ENCODE peak calls at places on chromosomes 11 and 22, in five cellular contexts. A, G, P, D and I are unnamed samples.

GRCh38 chr22:28029201-28029948 is 110.3 kb upstream of the PITPNB start:
- DNase-seq in P (no peak), A (peak; percentile 35), D (no peak), G (no peak), I (no peak)

GRCh38 chr11:125315088-125315740 is 150.7 kb downstream of the PKNOX2 start:
- DNase-seq in D (no peak), P (no peak), A (peak; percentile 18), G (no peak), I (no peak)

GRCh38 chr11:130208241-130209127 is 48.9 kb downstream of the ST14 start:
- DNase-seq in A (no peak), D (no peak), P (no peak), G (peak; percentile 24), I (no peak)

GRCh38 chr11:95337175-95337957 is 106.4 kb upstream of the SESN3 start:
- DNase-seq in P (no peak), A (peak; percentile 85), G (peak; percentile 52), D (no peak), I (peak; percentile 49)

GRCh38 chr11:65502852-65503603 is 4.2 kb downstream of the MALAT1 start:
- DNase-seq in A (peak; percentile 74), G (no peak), D (no peak), P (no peak), I (no peak)

GRCh38 chr11:73223998-73224730 is 6.1 kb downstream of the P2RY2 start:
- DNase-seq in A (no peak), G (peak; percentile 23), D (no peak), P (no peak), I (no peak)

GRCh38 chr11:69637601-69637955 is 3.4 kb upstream of the CCND1 start:
- DNase-seq in P (no peak), G (peak; percentile 74), D (no peak), A (no peak), I (no peak)

GRCh38 chr22:36327922-36328551 is 59.7 kb downstream of the MYH9 start:
- DNase-seq in A (no peak), D (no peak), G (no peak), P (no peak), I (no peak)

GRCh38 chr11:73182824-73183321 is 35.2 kb upstream of the P2RY2 start:
- DNase-seq in G (no peak), D (no peak), A (no peak), P (no peak), I (no peak)

GRCh38 chr11:107408762-107409200 is 48.8 kb downstream of the CWF19L2 start:
- DNase-seq in D (no peak), P (no peak), A (no peak), G (no peak), I (no peak)

GRCh38 chr22:21569459-21570161 is 2.1 kb downstream of the UBE2L3 start:
- DNase-seq in D (no peak), A (no peak), G (no peak), P (no peak), I (no peak)

GRCh38 chr11:116371146-116371545 is 401.6 kb downstream of the BUD13 start:
- DNase-seq in G (no peak), D (no peak), P (no peak), A (no peak), I (no peak)

GRCh38 chr11:11265994-11266606 is 87.0 kb downstream of the CSNK2A3 start:
- DNase-seq in D (no peak), A (no peak), P (peak; percentile 51), G (peak; percentile 79), I (peak; percentile 42)

GRCh38 chr11:121321614-121322243 is 29.2 kb downstream of the SC5D start:
- DNase-seq in P (no peak), G (peak; percentile 67), A (peak; percentile 7), D (peak; percentile 21), I (peak; percentile 12)

GRCh38 chr11:1696608-1697570 is at the start of gene KRTAP5-6:
- DNase-seq in D (no peak), P (no peak), A (no peak), G (no peak), I (no peak)

GRCh38 chr11:107808526-107808925 is 50.1 kb downstream of the SLC35F2 start:
- DNase-seq in G (no peak), D (no peak), P (no peak), A (no peak), I (no peak)

GRCh38 chr11:63667993-63668392 is 3.2 kb downstream of the ATL3 start:
- DNase-seq in D (no peak), A (peak; percentile 89), G (no peak), P (no peak), I (no peak)

GRCh38 chr11:121194731-121195596 is 93.9 kb downstream of the TECTA start:
- DNase-seq in P (peak; percentile 34), A (peak; percentile 68), G (peak; percentile 53), D (no peak), I (peak; percentile 70)

GRCh38 chr11:134843735-134844134 is 431.7 kb upstream of the B3GAT1 start:
- DNase-seq in P (no peak), A (no peak), G (no peak), D (no peak), I (no peak)

GRCh38 chr11:115279831-115280761 is 224.1 kb downstream of the CADM1 start:
- DNase-seq in A (peak; percentile 61), D (no peak), P (no peak), G (no peak), I (no peak)

GRCh38 chr22:20319745-20320658 is at the start of gene DGCR6L:
- DNase-seq in A (peak; percentile 97), D (peak; percentile 60), G (peak; percentile 95), P (peak; percentile 86), I (peak; percentile 96)

GRCh38 chr11:5713695-5714094 is 22.6 kb upstream of the OR56B1 start:
- DNase-seq in A (no peak), P (no peak), G (no peak), D (no peak), I (no peak)

GRCh38 chr22:43467171-43467570 is 55.4 kb downstream of the MPPED1 start:
- DNase-seq in A (no peak), G (no peak), D (no peak), P (no peak), I (no peak)

GRCh38 chr22:29879738-29880137 is 3.2 kb upstream of the MTMR3 start:
- DNase-seq in A (no peak), P (no peak), D (no peak), G (no peak), I (no peak)

GRCh38 chr11:488062-488461 is 19.0 kb downstream of the RNH1 start:
- DNase-seq in A (no peak), P (no peak), D (no peak), G (no peak), I (no peak)

GRCh38 chr11:57155838-57156583 is 25.7 kb upstream of the LRRC55 start:
- DNase-seq in A (no peak), G (peak; percentile 31), D (no peak), P (peak; percentile 49), I (peak; percentile 15)

GRCh38 chr22:46737976-46738641 is at the start of gene CERK:
- DNase-seq in G (peak; percentile 61), P (no peak), D (no peak), A (peak; percentile 81), I (peak; percentile 56)

GRCh38 chr22:46737105-46737975 is 712 bp downstream of the CERK start:
- DNase-seq in P (no peak), G (peak; percentile 46), A (peak; percentile 47), D (no peak), I (no peak)

GRCh38 chr22:46738642-46738960 is 549 bp upstream of the CERK start:
- DNase-seq in D (no peak), A (no peak), G (no peak), P (no peak), I (no peak)

GRCh38 chr22:46740910-46741785 is 3.1 kb upstream of the CERK start:
- DNase-seq in D (no peak), G (no peak), P (no peak), A (no peak), I (no peak)

DNA sequence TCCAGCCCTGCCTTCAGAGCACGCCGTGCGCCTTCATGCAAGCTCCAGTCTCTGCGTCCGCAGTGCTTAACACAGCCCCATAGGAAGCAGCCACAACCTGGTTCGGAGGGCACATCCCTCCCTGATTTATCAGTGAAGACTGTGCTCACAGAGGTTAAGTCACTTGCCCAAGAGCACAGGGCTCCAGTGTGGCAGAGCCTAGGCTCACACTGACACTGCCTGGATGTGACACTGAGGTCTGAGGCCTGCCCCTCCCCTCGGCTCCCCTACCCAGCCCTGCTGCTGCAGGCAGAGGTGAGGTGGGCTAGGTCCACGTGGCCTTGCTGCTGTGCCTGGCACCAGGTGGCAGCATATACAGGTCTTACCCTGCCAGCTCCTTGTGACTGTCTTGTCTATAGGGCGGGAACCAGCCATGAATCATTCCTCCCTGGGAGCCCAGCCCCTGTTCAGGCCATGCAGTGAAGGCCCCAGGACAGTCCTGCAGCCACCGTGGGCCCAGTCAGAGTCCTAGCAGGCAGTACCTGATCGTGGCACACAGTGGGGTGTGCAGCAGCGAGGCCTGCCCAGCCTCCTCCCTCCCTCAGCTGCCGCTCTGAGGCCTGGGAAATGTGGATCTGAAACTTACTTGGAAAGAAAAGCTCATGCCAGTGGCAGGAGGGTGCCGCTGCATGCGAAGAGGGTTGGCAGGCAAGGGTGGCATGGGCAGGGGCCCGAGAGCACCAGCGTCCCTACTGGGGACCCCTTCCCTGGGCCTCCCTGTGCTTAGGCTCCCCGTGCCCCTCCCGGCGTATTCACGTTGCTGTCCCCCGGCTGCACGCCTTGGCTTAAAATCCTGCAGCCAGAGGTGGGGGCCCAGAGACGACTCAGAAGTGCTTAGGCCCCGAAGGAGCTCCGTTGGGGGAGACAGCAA is 1.2 kb upstream of the CERK start:
- DNase-seq in G (peak; percentile 64), A (peak; percentile 53), D (no peak), P (no peak), I (no peak)
- H3K23ac ChIP-seq in G (no peak overlapping the region), A (peak overlapping the region; percentile 16), D (no peak overlapping the region), P (no peak overlapping the region), I (peak overlapping the region; percentile 89)

GRCh38 chr11:41842673-41843072 is 383.2 kb upstream of the LRRC4C start:
- DNase-seq in G (no peak), A (no peak), P (no peak), D (no peak), I (no peak)
- H2BK12ac ChIP-seq in G (no peak overlapping the region), A (no peak overlapping the region), P (no peak overlapping the region), D (no peak overlapping the region), I (no peak overlapping the region)

DNA sequence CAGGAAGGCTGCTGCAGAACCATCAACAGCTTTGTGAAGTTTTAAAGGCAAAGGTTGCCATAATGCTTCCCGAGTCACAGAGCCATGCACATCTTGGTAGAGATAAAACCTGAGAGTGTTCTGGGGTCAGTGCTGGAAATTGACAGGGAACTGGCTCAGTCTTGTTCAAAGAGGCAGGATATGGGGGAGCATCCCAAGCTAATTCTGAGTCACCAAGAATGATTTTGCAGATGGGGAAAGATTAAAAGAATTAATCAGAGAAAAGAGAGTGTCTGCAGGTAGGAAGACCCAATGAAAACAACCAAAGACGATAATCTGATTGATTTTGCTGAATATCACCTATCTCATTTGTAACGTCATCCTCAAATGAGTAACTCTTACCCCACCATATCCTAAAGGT is 99.9 kb upstream of the CD44 start:
- DNase-seq in P (no peak), A (no peak), G (no peak), D (no peak), I (no peak)
- H3K9me3 ChIP-seq in P (no peaks in the 10 kb centered on the region), A (no peaks in the 10 kb centered on the region), G (no peaks in the 10 kb centered on the region), D (no peaks in the 10 kb centered on the region), I (no peaks in the 10 kb centered on the region)

GRCh38 chr22:31099386-31099785 is 8.0 kb downstream of the SELENOM start:
- DNase-seq in A (no peak), D (no peak), G (no peak), P (peak; percentile 42), I (no peak)

GRCh38 chr22:31099841-31100761 is 7.3 kb downstream of the SELENOM start:
- DNase-seq in G (no peak), A (no peak), P (no peak), D (no peak), I (no peak)

GRCh38 chr22:31096637-31097274 is 10.6 kb downstream of the SELENOM start:
- DNase-seq in P (no peak), G (peak; percentile 70), D (no peak), A (no peak), I (no peak)

GRCh38 chr22:31098633-31099110 is 8.7 kb downstream of the SELENOM start:
- DNase-seq in P (no peak), D (no peak), A (no peak), G (peak; percentile 94), I (no peak)

GRCh38 chr22:31097941-31098632 is 9.3 kb downstream of the SELENOM start:
- DNase-seq in D (no peak), P (no peak), G (no peak), A (no peak), I (no peak)
- H3K23ac ChIP-seq in D (no peak overlapping the region), P (no peak overlapping the region), G (no peak overlapping the region), A (no peak overlapping the region), I (peak overlapping the region; percentile 94)